ENCODE peak calls at places on chromosomes 6 and 20, in eight cellular contexts. G is MCF 10A; F is lung; M is astrocyte of the spinal cord; N is Calu3; P is left ventricle myocardium inferior; D is natural killer cell; A is CD8-positive, alpha-beta T cell. K is an unnamed sample.

GRCh38 chr6:33752139-33753015 is 5.7 kb upstream of the IP6K3 start:
- DNase-seq in A (no peak), D (no peak), M (no peak), F (no peak), N (no peak), P (no peak), G (peak), K (no peak)

GRCh38 chr6:72376736-72377135 is 245.1 kb upstream of the KCNQ5 start:
- DNase-seq in N (no peak), P (no peak), G (no peak), F (no peak), A (no peak), D (no peak), M (no peak), K (no peak)

GRCh38 chr6:71238351-71238750 is 50.3 kb upstream of the OGFRL1 start:
- DNase-seq in N (no peak), M (peak), G (no peak), A (no peak), D (no peak), F (no peak), P (no peak), K (no peak)

GRCh38 chr6:122012576-122012975 is 386.9 kb upstream of the HSF2 start:
- DNase-seq in G (no peak), P (no peak), M (peak), N (no peak), D (no peak), F (no peak), A (no peak), K (no peak)

GRCh38 chr6:119179842-119180241 is 101.4 kb upstream of the FAM184A start:
- DNase-seq in G (no peak), M (no peak), F (no peak), N (no peak), D (no peak), A (no peak), P (no peak), K (no peak)

GRCh38 chr6:111722220-111722731 is 116.6 kb upstream of the TRAF3IP2 start:
- DNase-seq in P (no peak), F (no peak), G (peak), A (no peak), M (peak), D (no peak), N (no peak), K (no peak)

GRCh38 chr6:13591205-13591921 is 17.0 kb downstream of the SIRT5 start:
- DNase-seq in M (no peak), P (no peak), N (no peak), F (no peak), A (no peak), D (no peak), G (no peak), K (no peak)

GRCh38 chr6:164108869-164109769 is 694.6 kb downstream of the QKI start:
- DNase-seq in G (peak), N (no peak), D (peak), M (peak), A (no peak), P (peak), F (peak), K (no peak)

GRCh38 chr20:40769677-40770285 is 80.7 kb upstream of the MAFB start:
- DNase-seq in P (no peak), D (no peak), A (peak), N (no peak), G (no peak), F (no peak), M (no peak), K (no peak)

GRCh38 chr6:53103993-53104675 is 38.9 kb downstream of the FBXO9 start:
- DNase-seq in N (no peak), A (no peak), F (no peak), P (no peak), M (peak), G (peak), D (no peak), K (no peak)

GRCh38 chr20:10005885-10006284 is 28.9 kb upstream of the ANKEF1 start:
- DNase-seq in F (no peak), G (no peak), D (no peak), P (no peak), M (no peak), N (no peak), A (no peak), K (no peak)

GRCh38 chr6:38901802-38902522 is 146.6 kb upstream of the GLP1R start:
- DNase-seq in D (no peak), M (no peak), N (no peak), F (no peak), A (no peak), P (no peak), G (no peak), K (no peak)

GRCh38 chr6:114272582-114272981 is 70.2 kb downstream of the HS3ST5 start:
- DNase-seq in N (no peak), P (no peak), G (no peak), D (no peak), F (no peak), A (no peak), M (no peak), K (no peak)

GRCh38 chr6:109308018-109308492 is 74.2 kb downstream of the CD164 start:
- DNase-seq in D (no peak), G (peak), F (peak), N (no peak), A (no peak), M (peak), P (no peak), K (no peak)

GRCh38 chr20:44069203-44069931 is 117.6 kb downstream of the JPH2 start:
- DNase-seq in N (no peak), A (peak), M (no peak), P (no peak), F (no peak), D (peak), G (no peak), K (no peak)

GRCh38 chr20:35171753-35172433 is at the start of gene PROCR:
- DNase-seq in A (peak), P (peak), M (peak), G (peak), N (peak), D (peak), F (peak), K (no peak)

GRCh38 chr6:35929601-35930000 is 8.7 kb upstream of the SRPK1 start:
- DNase-seq in F (no peak), P (no peak), D (no peak), A (no peak), G (no peak), M (no peak), N (no peak), K (no peak)

GRCh38 chr6:22631101-22631500 is 61.7 kb downstream of the HDGFL1 start:
- DNase-seq in D (no peak), N (no peak), F (no peak), G (no peak), P (peak), M (peak), A (no peak), K (no peak)

GRCh38 chr6:92864966-92865555 is 554.3 kb downstream of the EPHA7 start:
- DNase-seq in D (no peak), P (no peak), N (no peak), G (no peak), M (no peak), F (no peak), A (no peak), K (no peak)

GRCh38 chr6:124714728-124715127 is 247.5 kb upstream of the RNF217 start:
- DNase-seq in P (no peak), G (peak), D (no peak), F (no peak), A (no peak), M (no peak), N (no peak), K (no peak)

GRCh38 chr6:40293824-40294188 is 293.4 kb downstream of the LRFN2 start:
- DNase-seq in N (no peak), A (no peak), F (no peak), D (no peak), G (no peak), M (no peak), P (no peak), K (no peak)

DNA sequence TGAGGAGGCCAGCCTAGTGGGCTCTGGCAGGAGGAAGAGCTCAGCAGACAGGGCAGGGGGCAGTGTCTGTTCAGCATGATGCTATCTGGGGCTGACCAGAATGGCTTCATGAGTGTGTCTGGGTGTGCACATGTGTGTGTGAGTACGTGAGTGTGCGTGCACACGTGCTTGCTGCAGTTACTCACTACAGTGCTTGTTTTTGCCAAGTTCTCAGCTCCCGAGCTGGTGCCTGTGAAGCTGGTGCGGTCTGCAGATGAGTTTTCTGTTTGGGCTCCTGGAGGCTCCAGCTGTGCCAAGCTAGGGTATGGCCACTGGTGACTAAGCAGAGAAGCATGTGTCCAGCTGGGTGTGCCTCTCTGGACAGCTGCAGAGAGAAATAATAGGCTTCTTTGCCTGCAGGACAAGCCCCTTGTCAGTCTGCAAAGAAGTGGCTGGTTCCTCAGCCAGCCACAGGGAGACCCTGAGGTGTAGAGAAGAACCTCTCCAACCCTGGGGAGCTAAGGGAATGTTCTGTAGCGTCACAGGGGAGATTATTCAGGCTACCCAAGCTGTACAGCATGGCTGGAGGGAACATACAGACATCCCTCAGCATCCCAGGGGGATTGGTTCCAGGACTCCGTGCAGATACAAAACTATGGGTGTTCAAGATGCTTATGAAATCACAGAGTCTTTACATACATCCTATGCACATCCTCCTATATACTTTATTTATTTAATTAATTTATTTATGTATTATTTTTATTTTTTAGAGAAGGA is 40.2 kb upstream of the FAM50B start:
- DNase-seq in A (no peak), P (peak), N (peak), M (peak), G (peak), D (no peak), F (peak), K (no peak)
- TF ChIP-seq CTCF in A (no peak), P (no peak), N (no peak), M (no peak), G (no peak), D (no peak), F (no peak), K (no peak)

DNA sequence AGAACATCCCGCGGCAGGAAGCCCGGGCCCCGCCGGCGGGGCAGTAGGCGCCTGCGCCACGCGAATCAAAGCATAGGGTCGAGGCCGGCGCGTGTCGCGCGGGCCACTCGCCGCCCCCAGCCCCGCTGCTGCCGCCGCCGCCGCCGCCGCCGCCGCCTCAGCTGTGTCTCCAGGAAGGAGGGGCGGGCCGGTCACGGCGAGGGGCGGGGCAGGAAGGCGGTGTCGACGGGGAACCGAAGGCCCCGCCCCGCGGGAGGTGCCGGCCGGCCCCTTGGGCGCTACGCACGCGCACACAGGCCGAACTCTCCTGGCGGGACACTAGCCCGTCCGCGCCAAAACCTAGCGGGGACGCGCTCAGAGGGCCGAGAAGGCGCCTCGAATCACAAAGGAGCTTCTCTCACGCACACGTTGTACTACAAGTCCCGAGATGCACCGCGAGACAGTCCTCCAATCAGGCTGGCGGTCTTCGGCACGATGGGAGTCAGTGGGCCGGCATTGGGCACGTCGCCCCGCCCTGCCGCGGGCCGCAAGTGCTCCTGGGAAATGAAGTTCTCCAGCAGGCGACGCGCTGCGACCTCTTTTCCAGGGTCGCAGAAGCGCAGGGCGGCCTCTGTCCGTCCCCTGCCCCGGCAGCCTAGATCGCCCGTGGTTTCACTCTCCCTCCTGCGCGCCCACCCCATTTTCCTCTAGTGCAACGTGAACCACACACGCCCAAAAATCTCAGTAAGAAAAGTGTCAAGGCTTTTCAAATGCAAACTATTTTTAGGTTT is at the start of gene RALGAPA2:
- DNase-seq in N (peak), A (peak), P (peak), G (peak), D (peak), M (peak), F (peak), K (peak)
- TF ChIP-seq CTCF in N (no peak), A (no peak), P (peak), G (no peak), D (no peak), M (no peak), F (peak), K (no peak)

GRCh38 chr6:167139761-167140160 is 16.9 kb downstream of the CCR6 start:
- DNase-seq in M (no peak), P (no peak), N (no peak), G (no peak), D (no peak), F (no peak), A (no peak), K (no peak)
- TF ChIP-seq CTCF in M (no peak), P (no peak), N (no peak), G (no peak), D (no peak), F (no peak), A (no peak), K (peak)

GRCh38 chr20:50731055-50731929 is at the start of gene PARD6B:
- DNase-seq in M (peak), A (peak), D (peak), N (peak), G (peak), P (peak), F (peak), K (peak)
- TF ChIP-seq CTCF in M (no peak), A (no peak), D (no peak), N (no peak), G (no peak), P (no peak), F (no peak), K (no peak)

DNA sequence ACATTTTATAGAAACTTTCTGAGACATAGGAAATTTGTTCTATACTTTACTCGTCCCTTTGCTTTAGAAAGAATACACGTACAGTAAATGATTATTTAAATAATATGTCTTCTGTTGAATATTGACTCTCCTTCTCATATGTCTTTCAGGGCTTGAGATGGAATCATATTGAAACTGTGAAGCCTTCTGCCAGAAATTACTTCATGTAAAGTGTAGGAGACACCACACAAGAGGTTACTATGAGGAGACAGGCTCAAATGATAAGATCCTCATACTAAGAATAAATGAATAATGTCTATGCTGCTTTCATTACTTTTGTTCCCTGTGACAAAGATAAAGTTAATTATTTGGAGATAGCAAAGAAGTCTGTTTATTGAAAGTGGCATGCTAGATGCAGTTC is 1240.3 kb upstream of the MAP3K7 start:
- DNase-seq in M (no peak), G (no peak), N (no peak), A (no peak), P (no peak), F (no peak), D (no peak), K (no peak)
- TF ChIP-seq CTCF in M (no peak), G (no peak), N (no peak), A (no peak), P (no peak), F (no peak), D (no peak), K (no peak)

GRCh38 chr6:17853533-17853932 is 133.9 kb downstream of the KIF13A start:
- DNase-seq in M (no peak), D (no peak), A (no peak), P (no peak), F (no peak), N (no peak), G (no peak), K (no peak)

GRCh38 chr6:17859846-17860245 is 127.6 kb downstream of the KIF13A start:
- DNase-seq in N (no peak), G (no peak), P (no peak), M (no peak), F (no peak), A (no peak), D (no peak), K (no peak)

GRCh38 chr6:17855381-17855780 is 132.1 kb downstream of the KIF13A start:
- DNase-seq in P (no peak), A (no peak), N (no peak), D (no peak), F (no peak), M (no peak), G (no peak), K (no peak)

GRCh38 chr6:17861361-17861760 is 126.1 kb downstream of the KIF13A start:
- DNase-seq in G (no peak), M (no peak), F (no peak), P (no peak), N (no peak), A (no peak), D (no peak), K (no peak)

GRCh38 chr6:17858576-17858975 is 128.9 kb downstream of the KIF13A start:
- DNase-seq in N (no peak), F (peak), P (no peak), G (no peak), D (no peak), M (no peak), A (no peak), K (no peak)
- TF ChIP-seq CTCF in N (no peak), F (no peak), P (no peak), G (no peak), D (no peak), M (no peak), A (no peak), K (no peak)

DNA sequence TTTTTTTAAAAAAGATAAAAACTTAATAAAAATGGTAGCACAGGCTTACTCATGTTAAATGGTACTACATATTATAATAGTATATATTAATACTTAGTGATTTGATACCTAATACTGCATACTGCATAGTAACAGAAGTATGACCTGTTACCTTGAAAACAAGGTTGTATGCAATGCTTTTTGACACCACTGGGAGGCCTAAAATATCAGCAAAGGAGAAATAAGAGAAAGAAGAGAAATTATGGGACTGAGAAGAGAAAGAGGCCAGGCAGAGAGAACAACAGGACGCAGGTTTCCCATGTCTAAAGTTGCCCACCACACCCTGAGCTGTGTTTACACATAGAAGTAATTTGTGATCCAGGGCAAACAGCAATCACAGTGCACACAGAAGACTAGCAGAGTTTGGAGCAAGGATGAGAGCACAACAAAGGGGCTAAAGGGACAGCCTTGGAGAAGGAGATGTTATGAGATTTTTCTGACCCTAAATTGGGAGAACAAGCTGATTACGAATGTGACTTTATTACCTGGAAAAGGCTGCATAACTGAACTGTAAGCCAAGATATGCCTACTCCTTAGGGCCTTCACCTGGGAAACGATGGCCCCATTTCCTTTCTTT is 73.2 kb downstream of the ROS1 start:
- DNase-seq in D (no peak), M (peak), P (no peak), G (peak), N (peak), F (no peak), A (no peak), K (no peak)
- TF ChIP-seq CTCF in D (peak), M (peak), P (peak), G (peak), N (peak), F (no peak), A (peak), K (peak)

GRCh38 chr6:132300323-132300949 is 100.8 kb downstream of the MOXD1 start:
- DNase-seq in N (peak), F (no peak), G (peak), M (peak), D (no peak), P (no peak), A (no peak), K (no peak)
- TF ChIP-seq CTCF in N (peak), F (no peak), G (peak), M (peak), D (peak), P (peak), A (peak), K (peak)

GRCh38 chr6:159002432-159003160 is 2.6 kb upstream of the RSPH3 start:
- DNase-seq in N (peak), M (peak), D (no peak), G (peak), A (no peak), F (no peak), P (no peak), K (no peak)

GRCh38 chr6:159004592-159004991 is 4.6 kb upstream of the RSPH3 start:
- DNase-seq in N (no peak), P (no peak), F (no peak), G (no peak), D (no peak), M (no peak), A (no peak), K (no peak)

GRCh38 chr6:158996863-158997262 is 3.1 kb downstream of the RSPH3 start:
- DNase-seq in D (no peak), N (no peak), A (no peak), G (no peak), M (no peak), P (no peak), F (no peak), K (no peak)

GRCh38 chr6:158999154-158999668 is 791 bp downstream of the RSPH3 start:
- DNase-seq in A (no peak), D (no peak), M (peak), F (no peak), G (no peak), P (no peak), N (no peak), K (no peak)

GRCh38 chr6:158999669-159000403 is at the start of gene RSPH3:
- DNase-seq in D (peak), P (peak), A (peak), M (peak), G (peak), N (peak), F (peak), K (peak)
- TF ChIP-seq CTCF in D (no peak), P (peak), A (no peak), M (no peak), G (no peak), N (no peak), F (no peak), K (peak)